ENCODE peak calls at places on chromosomes 3 and 15, in five cellular contexts. F, Z, P, E and C are unnamed samples.

GRCh38 chr3:45604596-45604995 is 10.0 kb downstream of the LIMD1 start:
- DNase-seq in F (no peak), P (no peak), E (no peak), Z (no peak), C (no peak)

GRCh38 chr3:183918178-183918577 is 33.5 kb upstream of the PARL start:
- DNase-seq in Z (no peak), F (no peak), P (no peak), E (no peak), C (no peak)

GRCh38 chr3:191246628-191247027 is 47.6 kb downstream of the OSTN start:
- DNase-seq in Z (no peak), P (no peak), E (peak), F (no peak), C (no peak)

GRCh38 chr3:45182915-45183881 is 37.0 kb upstream of the CDCP1 start:
- DNase-seq in F (peak), Z (peak), P (no peak), E (peak), C (peak)

GRCh38 chr3:33388374-33389100 is 51.7 kb downstream of the UBP1 start:
- DNase-seq in P (no peak), F (no peak), Z (no peak), E (no peak), C (no peak)

GRCh38 chr3:153070153-153070868 is 91.7 kb upstream of the RAP2B start:
- DNase-seq in P (no peak), Z (no peak), E (no peak), F (no peak), C (peak)

GRCh38 chr15:85097250-85097649 is 115.6 kb downstream of the PDE8A start:
- DNase-seq in P (no peak), E (no peak), Z (no peak), F (no peak), C (peak)

GRCh38 chr15:98853161-98853560 is 154.4 kb downstream of the PGPEP1L start:
- DNase-seq in P (peak), Z (peak), E (peak), F (peak), C (peak)

GRCh38 chr3:57949779-57950618 is 58.2 kb upstream of the FLNB start:
- DNase-seq in Z (no peak), E (peak), P (no peak), F (no peak), C (no peak)

GRCh38 chr15:78024141-78024567 is 53.4 kb downstream of the TBC1D2B start:
- DNase-seq in P (no peak), F (no peak), Z (no peak), E (no peak), C (no peak)

GRCh38 chr15:91921188-91921820 is 67.8 kb downstream of the SLCO3A1 start:
- DNase-seq in F (no peak), E (no peak), Z (no peak), P (no peak), C (no peak)

GRCh38 chr3:33438871-33439270 is 1.3 kb downstream of the UBP1 start:
- DNase-seq in P (no peak), Z (no peak), F (no peak), E (no peak), C (no peak)

GRCh38 chr3:81521855-81522254 is 239.6 kb downstream of the GBE1 start:
- DNase-seq in P (no peak), Z (no peak), E (no peak), F (no peak), C (no peak)

GRCh38 chr3:141063831-141064230 is 12.7 kb downstream of the SPSB4 start:
- DNase-seq in P (no peak), Z (peak), E (no peak), F (no peak), C (no peak)

GRCh38 chr3:194664857-194665256 is 7.1 kb downstream of the LSG1 start:
- DNase-seq in F (no peak), Z (no peak), E (no peak), P (no peak), C (no peak)

GRCh38 chr3:53795176-53795575 is 51.0 kb downstream of the CHDH start:
- DNase-seq in F (no peak), P (no peak), E (no peak), Z (no peak), C (no peak)

GRCh38 chr15:48855501-48856440 is 22.2 kb upstream of the EID1 start:
- DNase-seq in E (peak), Z (peak), P (no peak), F (no peak), C (peak)

GRCh38 chr3:185874119-185874518 is 49.3 kb upstream of the IGF2BP2 start:
- DNase-seq in F (no peak), Z (no peak), E (no peak), P (no peak), C (no peak)

GRCh38 chr15:57251308-57251707 is 125.0 kb upstream of the CGNL1 start:
- DNase-seq in Z (no peak), F (no peak), E (no peak), P (no peak), C (no peak)

GRCh38 chr3:156723182-156723619 is 48.8 kb downstream of the TIPARP start:
- DNase-seq in P (no peak), F (no peak), Z (no peak), E (no peak), C (no peak)

GRCh38 chr15:77181305-77182074 is 110.6 kb upstream of the TSPAN3 start:
- DNase-seq in F (no peak), Z (no peak), E (no peak), P (no peak), C (no peak)

GRCh38 chr3:174342941-174343431 is 516.1 kb upstream of the NAALADL2 start:
- DNase-seq in E (no peak), P (no peak), Z (no peak), F (no peak), C (no peak)

GRCh38 chr3:187986514-187986934 is 167.4 kb upstream of the LPP start:
- DNase-seq in Z (peak), F (peak), P (peak), E (no peak), C (no peak)

GRCh38 chr3:86563358-86563970 is 427.5 kb downstream of the VGLL3 start:
- DNase-seq in F (no peak), E (peak), Z (no peak), P (no peak), C (peak)

GRCh38 chr3:125032100-125032643 is 23.6 kb downstream of the HEG1 start:
- DNase-seq in E (no peak), Z (peak), P (no peak), F (no peak), C (no peak)

GRCh38 chr3:167732313-167733065 is 2.2 kb downstream of the PDCD10 start:
- DNase-seq in E (no peak), Z (no peak), F (no peak), P (no peak), C (no peak)

GRCh38 chr15:50049871-50050270 is 69.2 kb downstream of the ATP8B4 start:
- DNase-seq in E (no peak), P (no peak), F (peak), Z (no peak), C (no peak)

GRCh38 chr3:180516368-180516767 is 85.6 kb upstream of the TTC14 start:
- DNase-seq in P (no peak), E (no peak), Z (no peak), F (no peak), C (no peak)

GRCh38 chr15:64507293-64507802 is 47.0 kb downstream of the ZNF609 start:
- DNase-seq in Z (peak), F (no peak), P (peak), E (peak), C (peak)

GRCh38 chr3:104349836-104350235 is 1016.9 kb upstream of the ALCAM start:
- DNase-seq in F (no peak), P (no peak), Z (no peak), E (no peak), C (no peak)

GRCh38 chr3:141338881-141339280 is 29.4 kb upstream of the ZBTB38 start:
- DNase-seq in Z (no peak), E (no peak), F (no peak), P (no peak), C (no peak)

GRCh38 chr15:29131336-29132109 is 138.1 kb downstream of the NSMCE3 start:
- DNase-seq in F (no peak), Z (no peak), E (no peak), P (no peak), C (no peak)

GRCh38 chr15:92667291-92667904 is 11.8 kb upstream of the FAM174B start:
- DNase-seq in F (no peak), E (peak), Z (peak), P (no peak), C (no peak)

GRCh38 chr3:168121175-168121853 is 25.6 kb upstream of the GOLIM4 start:
- DNase-seq in Z (no peak), E (no peak), F (no peak), P (no peak), C (no peak)